ENCODE peak calls at places on chromosomes 3 and 15, in eight cellular contexts. One of them, this sample, is unnamed.

GRCh38 chr3:179264456-179264855 is 13.5 kb upstream of the KCNMB3 start:
- DNase-seq in Kasumi-1: no peak
- DNase-seq in sciatic nerve: no peak
- DNase-seq in activated CD4-positive, alpha-beta T cell treated with anti-CD3 and anti-CD28 coated beads for 48 hours: no peak
- DNase-seq in T-helper 2 cell: no peak
- DNase-seq in GM12865: no peak
- DNase-seq in activated naive CD8-positive, alpha-beta T cell treated with anti-CD3 and anti-CD28 coated beads, Interleukin-2, amount 50 U/mL, for 24 hours: no peak
- DNase-seq in naive thymus-derived CD8-positive, alpha-beta T cell: no peak
- DNase-seq in this sample: no peak

GRCh38 chr3:150547045-150547753 is 612 bp downstream of the EIF2A start:
- DNase-seq in Kasumi-1: peak
- DNase-seq in sciatic nerve: no peak
- DNase-seq in activated CD4-positive, alpha-beta T cell treated with anti-CD3 and anti-CD28 coated beads for 48 hours: no peak
- DNase-seq in T-helper 2 cell: no peak
- DNase-seq in GM12865: no peak
- DNase-seq in activated naive CD8-positive, alpha-beta T cell treated with anti-CD3 and anti-CD28 coated beads, Interleukin-2, amount 50 U/mL, for 24 hours: no peak
- DNase-seq in naive thymus-derived CD8-positive, alpha-beta T cell: no peak
- DNase-seq in this sample: no peak

GRCh38 chr3:104885214-104885814 is 481.4 kb upstream of the ALCAM start:
- DNase-seq in Kasumi-1: no peak
- DNase-seq in sciatic nerve: no peak
- DNase-seq in activated CD4-positive, alpha-beta T cell treated with anti-CD3 and anti-CD28 coated beads for 48 hours: no peak
- DNase-seq in T-helper 2 cell: no peak
- DNase-seq in GM12865: peak
- DNase-seq in activated naive CD8-positive, alpha-beta T cell treated with anti-CD3 and anti-CD28 coated beads, Interleukin-2, amount 50 U/mL, for 24 hours: no peak
- DNase-seq in naive thymus-derived CD8-positive, alpha-beta T cell: no peak
- DNase-seq in this sample: no peak

GRCh38 chr3:172836390-172836997 is 86.0 kb downstream of the ECT2 start:
- DNase-seq in Kasumi-1: peak
- DNase-seq in sciatic nerve: no peak
- DNase-seq in activated CD4-positive, alpha-beta T cell treated with anti-CD3 and anti-CD28 coated beads for 48 hours: peak
- DNase-seq in T-helper 2 cell: no peak
- DNase-seq in GM12865: peak
- DNase-seq in activated naive CD8-positive, alpha-beta T cell treated with anti-CD3 and anti-CD28 coated beads, Interleukin-2, amount 50 U/mL, for 24 hours: peak
- DNase-seq in naive thymus-derived CD8-positive, alpha-beta T cell: no peak
- DNase-seq in this sample: peak

GRCh38 chr3:38655708-38656300 is 6.3 kb upstream of the SCN5A start:
- DNase-seq in Kasumi-1: peak
- DNase-seq in sciatic nerve: no peak
- DNase-seq in activated CD4-positive, alpha-beta T cell treated with anti-CD3 and anti-CD28 coated beads for 48 hours: peak
- DNase-seq in T-helper 2 cell: no peak
- DNase-seq in GM12865: peak
- DNase-seq in activated naive CD8-positive, alpha-beta T cell treated with anti-CD3 and anti-CD28 coated beads, Interleukin-2, amount 50 U/mL, for 24 hours: no peak
- DNase-seq in naive thymus-derived CD8-positive, alpha-beta T cell: no peak
- DNase-seq in this sample: no peak

GRCh38 chr15:90735929-90736328 is 18.8 kb downstream of the BLM start:
- DNase-seq in Kasumi-1: no peak
- DNase-seq in sciatic nerve: no peak
- DNase-seq in activated CD4-positive, alpha-beta T cell treated with anti-CD3 and anti-CD28 coated beads for 48 hours: no peak
- DNase-seq in T-helper 2 cell: no peak
- DNase-seq in GM12865: no peak
- DNase-seq in activated naive CD8-positive, alpha-beta T cell treated with anti-CD3 and anti-CD28 coated beads, Interleukin-2, amount 50 U/mL, for 24 hours: no peak
- DNase-seq in naive thymus-derived CD8-positive, alpha-beta T cell: no peak
- DNase-seq in this sample: no peak

GRCh38 chr3:178754852-178755510 is 218.7 kb downstream of the KCNMB2 start:
- DNase-seq in Kasumi-1: no peak
- DNase-seq in sciatic nerve: no peak
- DNase-seq in activated CD4-positive, alpha-beta T cell treated with anti-CD3 and anti-CD28 coated beads for 48 hours: no peak
- DNase-seq in T-helper 2 cell: no peak
- DNase-seq in GM12865: peak
- DNase-seq in activated naive CD8-positive, alpha-beta T cell treated with anti-CD3 and anti-CD28 coated beads, Interleukin-2, amount 50 U/mL, for 24 hours: no peak
- DNase-seq in naive thymus-derived CD8-positive, alpha-beta T cell: no peak
- DNase-seq in this sample: no peak

GRCh38 chr3:154766765-154767503 is 313.2 kb upstream of the MME start:
- DNase-seq in Kasumi-1: no peak
- DNase-seq in sciatic nerve: no peak
- DNase-seq in activated CD4-positive, alpha-beta T cell treated with anti-CD3 and anti-CD28 coated beads for 48 hours: no peak
- DNase-seq in T-helper 2 cell: no peak
- DNase-seq in GM12865: no peak
- DNase-seq in activated naive CD8-positive, alpha-beta T cell treated with anti-CD3 and anti-CD28 coated beads, Interleukin-2, amount 50 U/mL, for 24 hours: no peak
- DNase-seq in naive thymus-derived CD8-positive, alpha-beta T cell: no peak
- DNase-seq in this sample: no peak

GRCh38 chr3:194985031-194985578 is 285.9 kb downstream of the XXYLT1 start:
- DNase-seq in Kasumi-1: peak
- DNase-seq in sciatic nerve: peak
- DNase-seq in activated CD4-positive, alpha-beta T cell treated with anti-CD3 and anti-CD28 coated beads for 48 hours: no peak
- DNase-seq in T-helper 2 cell: no peak
- DNase-seq in GM12865: no peak
- DNase-seq in activated naive CD8-positive, alpha-beta T cell treated with anti-CD3 and anti-CD28 coated beads, Interleukin-2, amount 50 U/mL, for 24 hours: no peak
- DNase-seq in naive thymus-derived CD8-positive, alpha-beta T cell: no peak
- DNase-seq in this sample: peak

GRCh38 chr3:107668398-107668797 is 145.6 kb downstream of the BBX start:
- DNase-seq in Kasumi-1: no peak
- DNase-seq in sciatic nerve: no peak
- DNase-seq in activated CD4-positive, alpha-beta T cell treated with anti-CD3 and anti-CD28 coated beads for 48 hours: no peak
- DNase-seq in T-helper 2 cell: no peak
- DNase-seq in GM12865: no peak
- DNase-seq in activated naive CD8-positive, alpha-beta T cell treated with anti-CD3 and anti-CD28 coated beads, Interleukin-2, amount 50 U/mL, for 24 hours: no peak
- DNase-seq in naive thymus-derived CD8-positive, alpha-beta T cell: no peak
- DNase-seq in this sample: no peak

GRCh38 chr15:58165661-58166060 is 27.5 kb downstream of the AQP9 start:
- DNase-seq in Kasumi-1: no peak
- DNase-seq in sciatic nerve: peak
- DNase-seq in activated CD4-positive, alpha-beta T cell treated with anti-CD3 and anti-CD28 coated beads for 48 hours: no peak
- DNase-seq in T-helper 2 cell: no peak
- DNase-seq in GM12865: no peak
- DNase-seq in activated naive CD8-positive, alpha-beta T cell treated with anti-CD3 and anti-CD28 coated beads, Interleukin-2, amount 50 U/mL, for 24 hours: no peak
- DNase-seq in naive thymus-derived CD8-positive, alpha-beta T cell: no peak
- DNase-seq in this sample: no peak

GRCh38 chr3:10370429-10370828 is 49.5 kb upstream of the SEC13 start:
- DNase-seq in Kasumi-1: peak
- DNase-seq in sciatic nerve: no peak
- DNase-seq in activated CD4-positive, alpha-beta T cell treated with anti-CD3 and anti-CD28 coated beads for 48 hours: peak
- DNase-seq in T-helper 2 cell: no peak
- DNase-seq in GM12865: no peak
- DNase-seq in activated naive CD8-positive, alpha-beta T cell treated with anti-CD3 and anti-CD28 coated beads, Interleukin-2, amount 50 U/mL, for 24 hours: no peak
- DNase-seq in naive thymus-derived CD8-positive, alpha-beta T cell: no peak
- DNase-seq in this sample: peak

GRCh38 chr15:80804970-80805495 is 25.9 kb downstream of the CEMIP start:
- DNase-seq in Kasumi-1: no peak
- DNase-seq in sciatic nerve: no peak
- DNase-seq in activated CD4-positive, alpha-beta T cell treated with anti-CD3 and anti-CD28 coated beads for 48 hours: peak
- DNase-seq in T-helper 2 cell: no peak
- DNase-seq in GM12865: no peak
- DNase-seq in activated naive CD8-positive, alpha-beta T cell treated with anti-CD3 and anti-CD28 coated beads, Interleukin-2, amount 50 U/mL, for 24 hours: peak
- DNase-seq in naive thymus-derived CD8-positive, alpha-beta T cell: no peak
- DNase-seq in this sample: no peak

GRCh38 chr3:127777861-127778711 is 44.2 kb downstream of the MGLL start:
- DNase-seq in Kasumi-1: no peak
- DNase-seq in sciatic nerve: no peak
- DNase-seq in activated CD4-positive, alpha-beta T cell treated with anti-CD3 and anti-CD28 coated beads for 48 hours: no peak
- DNase-seq in T-helper 2 cell: no peak
- DNase-seq in GM12865: no peak
- DNase-seq in activated naive CD8-positive, alpha-beta T cell treated with anti-CD3 and anti-CD28 coated beads, Interleukin-2, amount 50 U/mL, for 24 hours: no peak
- DNase-seq in naive thymus-derived CD8-positive, alpha-beta T cell: no peak
- DNase-seq in this sample: no peak

GRCh38 chr15:75178938-75179772 is 22.5 kb upstream of the C15orf39 start:
- DNase-seq in Kasumi-1: no peak
- DNase-seq in sciatic nerve: no peak
- DNase-seq in activated CD4-positive, alpha-beta T cell treated with anti-CD3 and anti-CD28 coated beads for 48 hours: no peak
- DNase-seq in T-helper 2 cell: no peak
- DNase-seq in GM12865: no peak
- DNase-seq in activated naive CD8-positive, alpha-beta T cell treated with anti-CD3 and anti-CD28 coated beads, Interleukin-2, amount 50 U/mL, for 24 hours: no peak
- DNase-seq in naive thymus-derived CD8-positive, alpha-beta T cell: no peak
- DNase-seq in this sample: no peak

GRCh38 chr3:85081191-85081895 is 122.6 kb downstream of the CADM2 start:
- DNase-seq in Kasumi-1: no peak
- DNase-seq in sciatic nerve: peak
- DNase-seq in activated CD4-positive, alpha-beta T cell treated with anti-CD3 and anti-CD28 coated beads for 48 hours: no peak
- DNase-seq in T-helper 2 cell: no peak
- DNase-seq in GM12865: no peak
- DNase-seq in activated naive CD8-positive, alpha-beta T cell treated with anti-CD3 and anti-CD28 coated beads, Interleukin-2, amount 50 U/mL, for 24 hours: no peak
- DNase-seq in naive thymus-derived CD8-positive, alpha-beta T cell: no peak
- DNase-seq in this sample: no peak

GRCh38 chr15:100461049-100461448 is 67.7 kb downstream of the CERS3 start:
- DNase-seq in Kasumi-1: no peak
- DNase-seq in sciatic nerve: no peak
- DNase-seq in activated CD4-positive, alpha-beta T cell treated with anti-CD3 and anti-CD28 coated beads for 48 hours: no peak
- DNase-seq in T-helper 2 cell: no peak
- DNase-seq in GM12865: peak
- DNase-seq in activated naive CD8-positive, alpha-beta T cell treated with anti-CD3 and anti-CD28 coated beads, Interleukin-2, amount 50 U/mL, for 24 hours: no peak
- DNase-seq in naive thymus-derived CD8-positive, alpha-beta T cell: no peak
- DNase-seq in this sample: no peak

GRCh38 chr15:37045859-37046318 is 54.5 kb downstream of the MEIS2 start:
- DNase-seq in Kasumi-1: no peak
- DNase-seq in sciatic nerve: no peak
- DNase-seq in activated CD4-positive, alpha-beta T cell treated with anti-CD3 and anti-CD28 coated beads for 48 hours: no peak
- DNase-seq in T-helper 2 cell: no peak
- DNase-seq in GM12865: no peak
- DNase-seq in activated naive CD8-positive, alpha-beta T cell treated with anti-CD3 and anti-CD28 coated beads, Interleukin-2, amount 50 U/mL, for 24 hours: no peak
- DNase-seq in naive thymus-derived CD8-positive, alpha-beta T cell: no peak
- DNase-seq in this sample: no peak

GRCh38 chr3:194556086-194557056 is 69.6 kb upstream of the ATP13A3 start:
- DNase-seq in Kasumi-1: no peak
- DNase-seq in sciatic nerve: no peak
- DNase-seq in activated CD4-positive, alpha-beta T cell treated with anti-CD3 and anti-CD28 coated beads for 48 hours: peak
- DNase-seq in T-helper 2 cell: no peak
- DNase-seq in GM12865: peak
- DNase-seq in activated naive CD8-positive, alpha-beta T cell treated with anti-CD3 and anti-CD28 coated beads, Interleukin-2, amount 50 U/mL, for 24 hours: no peak
- DNase-seq in naive thymus-derived CD8-positive, alpha-beta T cell: no peak
- DNase-seq in this sample: peak

GRCh38 chr3:78941587-78941986 is 826.2 kb downstream of the ROBO1 start:
- DNase-seq in Kasumi-1: no peak
- DNase-seq in sciatic nerve: no peak
- DNase-seq in activated CD4-positive, alpha-beta T cell treated with anti-CD3 and anti-CD28 coated beads for 48 hours: no peak
- DNase-seq in T-helper 2 cell: no peak
- DNase-seq in GM12865: peak
- DNase-seq in activated naive CD8-positive, alpha-beta T cell treated with anti-CD3 and anti-CD28 coated beads, Interleukin-2, amount 50 U/mL, for 24 hours: no peak
- DNase-seq in naive thymus-derived CD8-positive, alpha-beta T cell: no peak
- DNase-seq in this sample: no peak

GRCh38 chr15:79030470-79030869 is 60.1 kb downstream of the RASGRF1 start:
- DNase-seq in Kasumi-1: no peak
- DNase-seq in sciatic nerve: no peak
- DNase-seq in activated CD4-positive, alpha-beta T cell treated with anti-CD3 and anti-CD28 coated beads for 48 hours: no peak
- DNase-seq in T-helper 2 cell: no peak
- DNase-seq in GM12865: no peak
- DNase-seq in activated naive CD8-positive, alpha-beta T cell treated with anti-CD3 and anti-CD28 coated beads, Interleukin-2, amount 50 U/mL, for 24 hours: no peak
- DNase-seq in naive thymus-derived CD8-positive, alpha-beta T cell: no peak
- DNase-seq in this sample: no peak

GRCh38 chr15:81407679-81408078 is 33.7 kb upstream of the TMC3 start:
- DNase-seq in Kasumi-1: no peak
- DNase-seq in sciatic nerve: no peak
- DNase-seq in activated CD4-positive, alpha-beta T cell treated with anti-CD3 and anti-CD28 coated beads for 48 hours: no peak
- DNase-seq in T-helper 2 cell: no peak
- DNase-seq in GM12865: no peak
- DNase-seq in activated naive CD8-positive, alpha-beta T cell treated with anti-CD3 and anti-CD28 coated beads, Interleukin-2, amount 50 U/mL, for 24 hours: no peak
- DNase-seq in naive thymus-derived CD8-positive, alpha-beta T cell: no peak
- DNase-seq in this sample: no peak

GRCh38 chr3:117671707-117672318 is 962.2 kb downstream of the TUSC7 start:
- DNase-seq in Kasumi-1: no peak
- DNase-seq in sciatic nerve: no peak
- DNase-seq in activated CD4-positive, alpha-beta T cell treated with anti-CD3 and anti-CD28 coated beads for 48 hours: no peak
- DNase-seq in T-helper 2 cell: no peak
- DNase-seq in GM12865: no peak
- DNase-seq in activated naive CD8-positive, alpha-beta T cell treated with anti-CD3 and anti-CD28 coated beads, Interleukin-2, amount 50 U/mL, for 24 hours: no peak
- DNase-seq in naive thymus-derived CD8-positive, alpha-beta T cell: no peak
- DNase-seq in this sample: no peak

GRCh38 chr3:120170223-120170622 is 76.0 kb upstream of the GSK3B start:
- DNase-seq in Kasumi-1: no peak
- DNase-seq in sciatic nerve: no peak
- DNase-seq in activated CD4-positive, alpha-beta T cell treated with anti-CD3 and anti-CD28 coated beads for 48 hours: peak
- DNase-seq in T-helper 2 cell: no peak
- DNase-seq in GM12865: no peak
- DNase-seq in activated naive CD8-positive, alpha-beta T cell treated with anti-CD3 and anti-CD28 coated beads, Interleukin-2, amount 50 U/mL, for 24 hours: no peak
- DNase-seq in naive thymus-derived CD8-positive, alpha-beta T cell: no peak
- DNase-seq in this sample: no peak

GRCh38 chr15:76236350-76236749 is 74.9 kb downstream of the ETFA start:
- DNase-seq in Kasumi-1: no peak
- DNase-seq in sciatic nerve: no peak
- DNase-seq in activated CD4-positive, alpha-beta T cell treated with anti-CD3 and anti-CD28 coated beads for 48 hours: no peak
- DNase-seq in T-helper 2 cell: no peak
- DNase-seq in GM12865: no peak
- DNase-seq in activated naive CD8-positive, alpha-beta T cell treated with anti-CD3 and anti-CD28 coated beads, Interleukin-2, amount 50 U/mL, for 24 hours: no peak
- DNase-seq in naive thymus-derived CD8-positive, alpha-beta T cell: no peak
- DNase-seq in this sample: no peak

GRCh38 chr3:57043518-57043917 is 16.9 kb upstream of the SPATA12 start:
- DNase-seq in Kasumi-1: no peak
- DNase-seq in sciatic nerve: no peak
- DNase-seq in activated CD4-positive, alpha-beta T cell treated with anti-CD3 and anti-CD28 coated beads for 48 hours: no peak
- DNase-seq in T-helper 2 cell: no peak
- DNase-seq in GM12865: no peak
- DNase-seq in activated naive CD8-positive, alpha-beta T cell treated with anti-CD3 and anti-CD28 coated beads, Interleukin-2, amount 50 U/mL, for 24 hours: no peak
- DNase-seq in naive thymus-derived CD8-positive, alpha-beta T cell: no peak
- DNase-seq in this sample: no peak

GRCh38 chr3:124201786-124202185 is 209.9 kb upstream of the ROPN1 start:
- DNase-seq in Kasumi-1: no peak
- DNase-seq in sciatic nerve: no peak
- DNase-seq in activated CD4-positive, alpha-beta T cell treated with anti-CD3 and anti-CD28 coated beads for 48 hours: no peak
- DNase-seq in T-helper 2 cell: no peak
- DNase-seq in GM12865: no peak
- DNase-seq in activated naive CD8-positive, alpha-beta T cell treated with anti-CD3 and anti-CD28 coated beads, Interleukin-2, amount 50 U/mL, for 24 hours: no peak
- DNase-seq in naive thymus-derived CD8-positive, alpha-beta T cell: no peak
- DNase-seq in this sample: no peak

GRCh38 chr3:15265655-15266509 is 59.8 kb downstream of the CAPN7 start:
- DNase-seq in Kasumi-1: no peak
- DNase-seq in sciatic nerve: peak
- DNase-seq in activated CD4-positive, alpha-beta T cell treated with anti-CD3 and anti-CD28 coated beads for 48 hours: no peak
- DNase-seq in T-helper 2 cell: no peak
- DNase-seq in GM12865: no peak
- DNase-seq in activated naive CD8-positive, alpha-beta T cell treated with anti-CD3 and anti-CD28 coated beads, Interleukin-2, amount 50 U/mL, for 24 hours: no peak
- DNase-seq in naive thymus-derived CD8-positive, alpha-beta T cell: no peak
- DNase-seq in this sample: no peak

GRCh38 chr15:80780416-80781221 is 1.4 kb downstream of the CEMIP start:
- DNase-seq in Kasumi-1: peak
- DNase-seq in sciatic nerve: peak
- DNase-seq in activated CD4-positive, alpha-beta T cell treated with anti-CD3 and anti-CD28 coated beads for 48 hours: peak
- DNase-seq in T-helper 2 cell: no peak
- DNase-seq in GM12865: no peak
- DNase-seq in activated naive CD8-positive, alpha-beta T cell treated with anti-CD3 and anti-CD28 coated beads, Interleukin-2, amount 50 U/mL, for 24 hours: peak
- DNase-seq in naive thymus-derived CD8-positive, alpha-beta T cell: no peak
- DNase-seq in this sample: no peak

GRCh38 chr15:78407889-78408640 is 30.0 kb upstream of the IREB2 start:
- DNase-seq in Kasumi-1: no peak
- DNase-seq in sciatic nerve: no peak
- DNase-seq in activated CD4-positive, alpha-beta T cell treated with anti-CD3 and anti-CD28 coated beads for 48 hours: no peak
- DNase-seq in T-helper 2 cell: no peak
- DNase-seq in GM12865: no peak
- DNase-seq in activated naive CD8-positive, alpha-beta T cell treated with anti-CD3 and anti-CD28 coated beads, Interleukin-2, amount 50 U/mL, for 24 hours: no peak
- DNase-seq in naive thymus-derived CD8-positive, alpha-beta T cell: no peak
- DNase-seq in this sample: no peak

GRCh38 chr3:168417016-168417415 is 321.3 kb upstream of the GOLIM4 start:
- DNase-seq in Kasumi-1: no peak
- DNase-seq in sciatic nerve: no peak
- DNase-seq in activated CD4-positive, alpha-beta T cell treated with anti-CD3 and anti-CD28 coated beads for 48 hours: no peak
- DNase-seq in T-helper 2 cell: no peak
- DNase-seq in GM12865: no peak
- DNase-seq in activated naive CD8-positive, alpha-beta T cell treated with anti-CD3 and anti-CD28 coated beads, Interleukin-2, amount 50 U/mL, for 24 hours: no peak
- DNase-seq in naive thymus-derived CD8-positive, alpha-beta T cell: no peak
- DNase-seq in this sample: no peak

GRCh38 chr15:42157981-42158765 is 1.7 kb upstream of the PLA2G4F start:
- DNase-seq in Kasumi-1: no peak
- DNase-seq in sciatic nerve: no peak
- DNase-seq in activated CD4-positive, alpha-beta T cell treated with anti-CD3 and anti-CD28 coated beads for 48 hours: no peak
- DNase-seq in T-helper 2 cell: no peak
- DNase-seq in GM12865: no peak
- DNase-seq in activated naive CD8-positive, alpha-beta T cell treated with anti-CD3 and anti-CD28 coated beads, Interleukin-2, amount 50 U/mL, for 24 hours: no peak
- DNase-seq in naive thymus-derived CD8-positive, alpha-beta T cell: no peak
- DNase-seq in this sample: no peak

GRCh38 chr3:71305246-71306206 is 278.0 kb downstream of the FOXP1 start:
- DNase-seq in Kasumi-1: peak
- DNase-seq in sciatic nerve: no peak
- DNase-seq in activated CD4-positive, alpha-beta T cell treated with anti-CD3 and anti-CD28 coated beads for 48 hours: peak
- DNase-seq in T-helper 2 cell: no peak
- DNase-seq in GM12865: no peak
- DNase-seq in activated naive CD8-positive, alpha-beta T cell treated with anti-CD3 and anti-CD28 coated beads, Interleukin-2, amount 50 U/mL, for 24 hours: peak
- DNase-seq in naive thymus-derived CD8-positive, alpha-beta T cell: no peak
- DNase-seq in this sample: no peak

GRCh38 chr3:148940983-148941382 is 50.4 kb upstream of the GYG1 start:
- DNase-seq in Kasumi-1: no peak
- DNase-seq in sciatic nerve: no peak
- DNase-seq in activated CD4-positive, alpha-beta T cell treated with anti-CD3 and anti-CD28 coated beads for 48 hours: no peak
- DNase-seq in T-helper 2 cell: no peak
- DNase-seq in GM12865: no peak
- DNase-seq in activated naive CD8-positive, alpha-beta T cell treated with anti-CD3 and anti-CD28 coated beads, Interleukin-2, amount 50 U/mL, for 24 hours: no peak
- DNase-seq in naive thymus-derived CD8-positive, alpha-beta T cell: no peak
- DNase-seq in this sample: no peak

This sample was measured in HL-60.